ENCODE peak calls at places on chromosomes 4 and X, in five cellular contexts. G is CD4-positive, alpha-beta T cell; F is fibroblast of lung; L is AG09309; R is psoas muscle. D is an unnamed sample.

GRCh38 chrX:15864629-15865028 is 10.0 kb upstream of the AP1S2 start:
- DNase-seq in L (no peak), F (peak; percentile 21), R (no peak), G (no peak), D (no peak)

GRCh38 chrX:31383991-31384390 is 312.1 kb upstream of the FTHL17 start:
- DNase-seq in L (no peak), R (no peak), G (no peak), F (no peak), D (no peak)

GRCh38 chr4:113232194-113232593 is 182.7 kb downstream of the ANK2 start:
- DNase-seq in R (no peak), F (peak; percentile 26), G (no peak), L (no peak), D (no peak)

GRCh38 chrX:115226929-115227328 is 7.0 kb downstream of the LRCH2 start:
- DNase-seq in L (peak; percentile 5), F (peak; percentile 9), R (no peak), G (no peak), D (peak; percentile 2)

GRCh38 chr4:76233967-76234678 is 17.4 kb upstream of the FAM47E start:
- DNase-seq in G (no peak), R (no peak), L (no peak), F (no peak), D (peak; percentile 30)

GRCh38 chr4:14168919-14169318 is 541.4 kb upstream of the BOD1L1 start:
- DNase-seq in G (no peak), L (peak; percentile 56), F (peak; percentile 85), R (no peak), D (no peak)

GRCh38 chr4:151202851-151203455 is 74.0 kb upstream of the PRSS48 start:
- DNase-seq in G (no peak), F (peak; percentile 65), R (no peak), L (no peak), D (no peak)

GRCh38 chrX:63258144-63258543 is 93.0 kb downstream of the SPIN4 start:
- DNase-seq in F (peak; percentile 19), R (no peak), G (no peak), L (no peak), D (no peak)

GRCh38 chr4:88104902-88105610 is 53.4 kb downstream of the ABCG2 start:
- DNase-seq in L (peak; percentile 31), F (peak; percentile 80), R (no peak), G (no peak), D (no peak)

GRCh38 chr4:41360911-41361830 is 104.4 kb downstream of the UCHL1 start:
- DNase-seq in R (peak; percentile 78), G (no peak), F (peak; percentile 36), L (no peak), D (peak; percentile 51)

GRCh38 chr4:40702800-40703151 is 47.0 kb upstream of the NSUN7 start:
- DNase-seq in R (no peak), L (no peak), F (no peak), G (no peak), D (no peak)

GRCh38 chrX:65601126-65601525 is 66.3 kb upstream of the MSN start:
- DNase-seq in G (no peak), R (no peak), L (no peak), F (no peak), D (no peak)

GRCh38 chr4:84401669-84402068 is 97.4 kb downstream of the NKX6-1 start:
- DNase-seq in L (no peak), F (peak; percentile 4), R (no peak), G (no peak), D (no peak)

GRCh38 chr4:122500852-122501501 is 44.5 kb upstream of the IL2 start:
- DNase-seq in L (no peak), F (peak; percentile 66), R (no peak), G (no peak), D (no peak)

GRCh38 chrX:12974797-12975669 is at the start of gene TMSB4X:
- DNase-seq in L (no peak), G (peak; percentile 78), F (peak; percentile 76), R (peak; percentile 89), D (peak; percentile 78)

GRCh38 chrX:12973561-12974216 is 1.2 kb upstream of the TMSB4X start:
- DNase-seq in G (peak; percentile 53), F (no peak), R (no peak), L (no peak), D (no peak)

GRCh38 chrX:12975670-12975965 is 708 bp downstream of the TMSB4X start:
- DNase-seq in L (no peak), G (no peak), R (peak; percentile 64), F (no peak), D (peak; percentile 20)

GRCh38 chrX:12972867-12973560 is 1.9 kb upstream of the TMSB4X start:
- DNase-seq in R (no peak), L (no peak), F (no peak), G (no peak), D (no peak)

DNA sequence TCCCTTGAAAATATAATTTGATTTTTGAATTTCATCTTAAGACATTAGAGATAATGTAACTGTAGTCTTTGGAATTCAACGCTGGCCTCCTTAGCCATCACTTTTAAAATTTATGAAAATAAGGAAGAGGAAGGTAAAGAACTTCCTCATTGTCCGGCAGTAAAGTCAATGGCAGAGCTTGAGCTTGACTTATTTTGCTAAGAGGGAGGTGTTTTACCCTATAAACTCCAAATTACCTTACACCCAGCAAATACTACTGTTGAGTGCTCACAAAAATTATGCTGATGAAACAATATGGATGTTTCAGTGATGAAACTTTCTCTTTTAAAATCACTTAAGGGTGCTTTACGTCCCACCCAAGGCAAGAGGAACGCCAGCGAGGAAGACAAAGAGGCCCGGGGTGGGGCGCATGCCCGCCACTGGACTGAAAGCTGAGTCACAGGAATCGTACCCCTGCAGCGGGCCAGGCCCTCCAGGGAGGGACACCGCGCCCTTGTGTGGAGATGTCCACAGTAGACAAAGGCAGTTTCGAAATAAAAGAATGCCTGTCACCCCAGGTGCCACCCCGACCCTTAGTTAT is 603 bp upstream of the TMSB4X start:
- DNase-seq in G (peak; percentile 49), F (peak; percentile 69), L (no peak), R (peak; percentile 76), D (no peak)
- TF ChIP-seq CTCF in G (no peak), F (no peak), L (no peak), R (no peak), D (no peak)

DNA sequence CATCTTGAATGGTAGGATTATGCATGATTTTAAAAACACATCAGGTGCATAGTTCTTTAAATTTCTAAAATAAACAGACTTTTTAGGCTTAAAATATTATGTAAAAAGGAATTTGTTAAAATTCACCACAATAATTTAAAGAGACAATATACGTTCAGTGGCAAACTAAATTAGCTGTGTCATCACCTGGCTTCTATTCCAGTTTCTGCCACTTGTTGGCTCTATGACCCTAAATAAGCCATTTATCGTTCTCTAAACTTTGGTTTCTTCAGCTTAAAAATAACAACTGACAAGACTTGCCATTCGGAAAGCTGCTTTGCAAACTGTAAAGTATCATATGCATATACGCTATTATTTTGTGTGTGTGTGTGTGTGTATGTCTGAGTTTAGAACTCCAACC is 141.3 kb downstream of the MGST2 start:
- DNase-seq in L (no peak), F (no peak), R (no peak), G (no peak), D (no peak)
- TF ChIP-seq CTCF in L (no peak), F (no peak), R (no peak), G (no peak), D (no peak)

GRCh38 chrX:88613338-88613737 is 133.7 kb upstream of the CPXCR1 start:
- DNase-seq in G (no peak), L (no peak), F (no peak), R (no peak), D (peak; percentile 5)
- TF ChIP-seq CTCF in G (no peak), L (peak; percentile 27), F (no peak), R (peak; percentile 9), D (peak; percentile 29)

GRCh38 chr4:125316391-125316780 is 1.6 kb downstream of the FAT4 start:
- DNase-seq in R (peak; percentile 65), G (no peak), F (no peak), L (no peak), D (peak; percentile 25)

GRCh38 chr4:125314676-125315570 is at the start of gene FAT4:
- DNase-seq in L (peak; percentile 92), G (peak; percentile 15), R (peak; percentile 97), F (peak; percentile 98), D (peak; percentile 95)

GRCh38 chr4:125313989-125314602 is 659 bp upstream of the FAT4 start:
- DNase-seq in F (no peak), R (no peak), G (no peak), L (no peak), D (peak; percentile 14)

GRCh38 chr4:125316781-125317525 is 2.2 kb downstream of the FAT4 start:
- DNase-seq in G (no peak), L (no peak), F (peak; percentile 54), R (peak; percentile 76), D (peak; percentile 26)

GRCh38 chr4:125315571-125316390 is 1.0 kb downstream of the FAT4 start:
- DNase-seq in F (peak; percentile 62), G (no peak), L (no peak), R (peak; percentile 76), D (peak; percentile 65)
- TF ChIP-seq CTCF in F (peak; percentile 11), G (no peak), L (peak; percentile 24), R (no peak), D (no peak)

DNA sequence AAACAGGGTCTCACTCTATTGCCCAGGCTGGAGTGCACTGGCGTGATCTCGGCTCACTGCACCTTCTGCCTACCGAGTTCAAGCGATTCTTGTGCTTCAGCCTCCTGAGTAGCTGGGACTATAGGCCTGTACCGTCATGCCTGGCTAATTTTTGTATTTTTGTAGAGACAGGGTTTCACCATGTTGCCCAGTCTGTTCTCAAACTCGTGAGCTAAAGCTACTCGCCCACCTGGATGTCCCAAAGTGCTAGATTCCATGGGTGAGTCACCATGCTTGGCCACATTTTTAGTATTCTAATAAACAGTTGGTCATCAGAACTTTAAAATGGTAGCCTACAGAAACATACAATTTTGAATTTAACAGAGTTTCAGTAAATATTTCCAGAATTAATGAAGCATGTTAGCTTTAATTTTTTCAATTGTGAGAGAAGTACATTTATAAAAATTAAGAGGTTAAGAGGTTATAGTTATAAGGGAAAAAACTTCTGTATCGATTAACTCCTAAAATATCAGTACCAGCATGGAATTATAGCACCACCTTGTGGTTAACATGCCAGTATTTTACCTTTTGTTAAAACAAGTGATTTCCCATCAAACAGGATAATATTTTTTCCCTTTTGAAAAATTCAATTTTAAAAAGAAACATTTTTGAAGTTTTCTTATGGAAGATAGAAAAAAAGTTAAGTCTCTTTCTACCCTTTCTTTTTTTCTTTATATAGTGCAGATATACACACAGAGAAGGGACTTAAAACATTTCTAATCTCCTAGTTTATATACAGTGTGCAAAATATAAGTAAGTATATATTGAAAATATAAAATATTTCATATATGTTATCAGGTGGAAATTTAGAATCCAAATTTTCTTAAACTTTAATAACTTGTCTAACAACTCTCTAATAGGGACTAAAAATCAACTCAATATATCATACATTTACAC is 35.4 kb downstream of the CEP44 start:
- DNase-seq in G (no peak), R (no peak), L (no peak), F (peak; percentile 36), D (peak; percentile 8)
- TF ChIP-seq CTCF in G (peak; percentile 83), R (peak; percentile 74), L (peak; percentile 54), F (no peak), D (peak; percentile 73)

DNA sequence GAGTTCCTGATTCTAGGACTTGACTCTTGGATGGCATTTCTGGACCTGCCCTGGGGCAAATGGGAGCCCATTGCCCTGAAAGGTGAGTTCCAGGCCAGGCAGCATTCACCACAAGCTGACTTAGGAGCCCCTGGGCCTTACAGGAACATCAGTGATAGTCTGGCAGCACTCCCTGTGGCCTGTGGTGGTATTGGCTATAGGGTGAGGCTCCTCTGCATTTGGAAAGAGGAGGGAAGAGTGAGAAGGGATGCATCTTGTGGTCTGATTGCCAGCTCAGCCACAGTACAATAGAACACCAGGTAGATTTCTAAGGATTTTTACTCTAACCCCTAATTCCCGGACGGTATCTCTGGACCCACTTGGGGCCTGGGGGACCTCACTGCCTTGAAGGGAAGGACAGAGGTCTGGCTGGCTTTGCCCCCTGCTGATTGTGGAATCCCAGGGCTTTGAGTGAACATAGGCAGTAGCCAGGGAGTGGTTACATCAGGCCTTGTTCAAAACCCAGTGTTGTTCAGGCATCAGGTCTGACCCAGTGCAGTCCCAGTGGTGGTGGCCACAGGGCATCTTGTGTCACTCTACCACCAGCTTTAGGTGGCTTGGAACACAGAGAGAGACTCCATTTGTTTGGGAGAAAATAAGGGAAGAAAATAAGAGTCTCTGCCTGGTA is 32.9 kb downstream of the MAGED4 start:
- DNase-seq in R (no peak), G (no peak), L (no peak), F (no peak), D (peak; percentile 10)
- TF ChIP-seq CTCF in R (no peak), G (no peak), L (peak; percentile 13), F (no peak), D (no peak)

D was measured in endothelial cell.